ENCODE peak calls at places on chromosomes 16 and 17, in five cellular contexts. K is HCT116, C is GM23248, Z is neural progenitor cell, R is MM.1S. V is an unnamed sample.

GRCh38 chr16:68235882-68236803 is at the start of gene ESRP2:
- DNase-seq in K (peak), C (peak), Z (peak), R (no peak), V (peak)

GRCh38 chr16:31471875-31472558 is at the start of gene TGFB1I1:
- DNase-seq in K (no peak), C (peak), Z (peak), R (no peak), V (peak)

GRCh38 chr17:57906910-57907309 is 48.3 kb downstream of the CUEDC1 start:
- DNase-seq in K (no peak), C (no peak), Z (peak), R (no peak), V (no peak)

GRCh38 chr17:4394208-4395110 is 28.0 kb upstream of the UBE2G1 start:
- DNase-seq in K (no peak), C (no peak), Z (no peak), R (no peak), V (no peak)

GRCh38 chr16:35011-35775 is 18.2 kb downstream of the POLR3K start:
- DNase-seq in K (no peak), C (no peak), Z (no peak), R (no peak), V (no peak)

GRCh38 chr16:23148513-23149266 is 562 bp downstream of the USP31 start:
- DNase-seq in K (no peak), C (peak), Z (peak), R (peak), V (peak)

GRCh38 chr17:27390540-27390939 is 65.7 kb upstream of the KSR1 start:
- DNase-seq in K (no peak), C (peak), Z (no peak), R (no peak), V (no peak)

GRCh38 chr16:49382916-49383315 is 9.3 kb downstream of the C16orf78 start:
- DNase-seq in K (peak), C (no peak), Z (peak), R (peak), V (no peak)

GRCh38 chr17:4090898-4091297 is 51.9 kb downstream of the ZZEF1 start:
- DNase-seq in K (no peak), C (peak), Z (no peak), R (no peak), V (no peak)

GRCh38 chr17:56389356-56389755 is 204.1 kb upstream of the NOG start:
- DNase-seq in K (no peak), C (no peak), Z (no peak), R (no peak), V (no peak)

GRCh38 chr17:74919440-74920305 is 3.4 kb downstream of the USH1G start:
- DNase-seq in K (no peak), C (peak), Z (peak), R (peak), V (no peak)

GRCh38 chr17:57834146-57834741 is 15.6 kb downstream of the MRPS23 start:
- DNase-seq in K (no peak), C (peak), Z (peak), R (no peak), V (no peak)

GRCh38 chr17:50311112-50311460 is 34.8 kb upstream of the XYLT2 start:
- DNase-seq in K (no peak), C (no peak), Z (no peak), R (no peak), V (no peak)

GRCh38 chr17:33864758-33865229 is 390.3 kb upstream of the CCL2 start:
- DNase-seq in K (no peak), C (no peak), Z (no peak), R (no peak), V (no peak)

GRCh38 chr17:19900809-19901208 is 33.1 kb upstream of the ULK2 start:
- DNase-seq in K (no peak), C (no peak), Z (no peak), R (no peak), V (no peak)

GRCh38 chr17:39706921-39707337 is 7.1 kb downstream of the ERBB2 start:
- DNase-seq in K (no peak), C (no peak), Z (no peak), R (peak), V (no peak)

GRCh38 chr17:27586203-27586701 is 44.7 kb upstream of the LGALS9 start:
- DNase-seq in K (no peak), C (peak), Z (no peak), R (no peak), V (peak)

GRCh38 chr16:21301168-21301894 is 23.2 kb upstream of the CRYM start:
- DNase-seq in K (peak), C (peak), Z (peak), R (peak), V (peak)
- TF ChIP-seq EZH2 in K (no peak), C (no peak), Z (no peak), R (no peak), V (no peak)

GRCh38 chr16:10332775-10333174 is 53.1 kb upstream of the ATF7IP2 start:
- DNase-seq in K (no peak), C (no peak), Z (no peak), R (no peak), V (no peak)

GRCh38 chr16:10332301-10332700 is 53.6 kb upstream of the ATF7IP2 start:
- DNase-seq in K (no peak), C (no peak), Z (no peak), R (no peak), V (peak)

GRCh38 chr16:10338426-10338825 is 47.4 kb upstream of the ATF7IP2 start:
- DNase-seq in K (no peak), C (no peak), Z (no peak), R (no peak), V (peak)

GRCh38 chr16:10335681-10336080 is 50.2 kb upstream of the ATF7IP2 start:
- DNase-seq in K (no peak), C (no peak), Z (no peak), R (no peak), V (no peak)

DNA sequence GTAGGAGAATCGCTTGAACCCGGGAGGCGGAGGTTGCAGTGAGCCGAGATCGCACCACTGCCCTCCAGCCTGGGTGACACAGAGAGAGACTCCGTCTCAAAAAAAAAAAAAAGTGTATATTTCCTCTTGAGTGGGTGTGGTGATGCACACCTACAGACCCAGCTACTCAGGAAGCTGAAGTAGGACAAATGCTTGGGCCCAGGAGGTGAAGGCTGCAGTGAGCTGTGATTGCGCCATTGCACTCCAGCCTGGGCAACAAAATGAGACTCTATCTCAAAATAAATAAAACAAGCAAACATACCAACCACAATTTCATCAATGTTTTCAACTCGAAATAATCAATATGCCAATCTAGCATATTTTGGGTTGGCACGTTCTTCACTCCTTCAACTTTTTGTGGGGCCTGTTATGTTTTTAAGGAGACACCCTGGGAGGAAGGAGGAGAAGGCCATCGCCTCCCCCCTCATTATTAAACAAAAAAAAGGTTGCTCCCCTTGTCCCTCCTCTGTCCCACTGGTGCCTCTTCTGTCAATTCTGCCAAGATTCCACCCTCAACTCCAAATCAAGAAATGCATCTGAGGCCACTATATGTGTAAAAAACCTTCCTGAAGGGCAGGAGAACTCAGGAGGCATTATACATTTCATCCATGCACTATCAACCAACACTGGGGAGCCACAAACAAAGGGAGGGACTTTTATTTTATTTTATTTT is 52.4 kb upstream of the ATF7IP2 start:
- DNase-seq in K (no peak), C (no peak), Z (no peak), R (no peak), V (no peak)
- H3K27ac ChIP-seq in K (no peak), C (no peak), Z (no peak), R (no peak), V (peak)

GRCh38 chr17:17810374-17811248 is 26.2 kb downstream of the SREBF1 start:
- DNase-seq in K (no peak), C (peak), Z (peak), R (no peak), V (peak)

GRCh38 chr17:17809527-17810373 is 27.0 kb downstream of the SREBF1 start:
- DNase-seq in K (no peak), C (peak), Z (peak), R (no peak), V (peak)

GRCh38 chr17:17806611-17807010 is 30.2 kb downstream of the SREBF1 start:
- DNase-seq in K (no peak), C (no peak), Z (no peak), R (no peak), V (no peak)

GRCh38 chr17:17807440-17807839 is 29.3 kb downstream of the SREBF1 start:
- DNase-seq in K (no peak), C (no peak), Z (no peak), R (no peak), V (no peak)

GRCh38 chr17:17808706-17809432 is 27.9 kb downstream of the SREBF1 start:
- DNase-seq in K (no peak), C (peak), Z (peak), R (peak), V (peak)
- TF ChIP-seq EZH2phosphoT487 in K (no peak), C (no peak), Z (no peak), R (no peak), V (no peak)

DNA sequence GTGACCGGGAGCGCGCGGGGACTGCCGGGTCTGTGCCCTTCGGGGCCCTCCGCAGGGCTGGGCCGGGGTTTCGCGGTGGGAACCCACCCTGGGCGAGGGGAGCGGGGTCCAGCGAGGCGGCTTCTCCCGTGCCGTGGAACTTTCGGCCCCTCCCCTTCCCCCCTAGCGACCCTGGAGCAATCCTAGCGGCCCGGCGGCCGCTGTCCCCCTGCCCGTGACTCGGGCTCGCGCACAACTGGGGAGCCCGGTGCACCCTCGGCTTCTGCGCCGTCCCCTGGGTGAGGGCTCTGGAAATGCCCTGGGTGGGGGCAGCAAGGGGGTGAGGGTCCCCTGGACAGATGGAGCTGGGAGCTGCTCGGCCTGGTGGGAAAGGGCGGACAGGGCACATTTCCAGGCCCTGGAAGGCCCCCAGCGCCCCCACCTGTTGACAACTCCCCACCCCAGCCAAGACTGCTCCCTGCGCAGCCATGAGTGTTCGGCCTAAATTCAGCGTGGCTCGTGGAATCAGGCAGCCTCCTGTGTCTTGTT is 562 bp downstream of the UTS2R start:
- DNase-seq in K (no peak), C (no peak), Z (no peak), R (no peak), V (no peak)
- TF ChIP-seq EZH2 in K (no peak), C (no peak), Z (peak), R (no peak), V (peak)

DNA sequence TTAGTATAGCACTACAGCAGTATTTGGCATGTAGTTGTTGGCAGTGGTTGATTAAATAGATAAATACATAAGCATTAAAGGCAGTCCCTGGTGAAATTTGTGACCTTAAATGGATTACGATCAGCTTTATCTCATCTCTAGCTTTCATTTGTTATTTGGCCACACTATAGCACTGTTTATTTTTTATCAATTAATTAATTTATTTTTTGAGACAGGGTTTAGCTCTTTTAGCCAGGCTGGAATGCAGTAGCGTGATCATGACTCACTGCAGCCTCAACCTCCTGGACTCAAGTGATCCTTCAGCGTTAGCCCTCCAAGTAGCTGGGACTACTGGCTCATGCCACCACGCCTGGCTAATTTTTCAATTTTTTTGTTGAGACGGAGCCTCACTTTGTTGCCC is 18.7 kb upstream of the ARHGAP17 start:
- DNase-seq in K (no peak), C (peak), Z (no peak), R (no peak), V (no peak)
- H3K27ac ChIP-seq in K (no peak), C (peak), Z (no peak), R (no peak), V (no peak)

DNA sequence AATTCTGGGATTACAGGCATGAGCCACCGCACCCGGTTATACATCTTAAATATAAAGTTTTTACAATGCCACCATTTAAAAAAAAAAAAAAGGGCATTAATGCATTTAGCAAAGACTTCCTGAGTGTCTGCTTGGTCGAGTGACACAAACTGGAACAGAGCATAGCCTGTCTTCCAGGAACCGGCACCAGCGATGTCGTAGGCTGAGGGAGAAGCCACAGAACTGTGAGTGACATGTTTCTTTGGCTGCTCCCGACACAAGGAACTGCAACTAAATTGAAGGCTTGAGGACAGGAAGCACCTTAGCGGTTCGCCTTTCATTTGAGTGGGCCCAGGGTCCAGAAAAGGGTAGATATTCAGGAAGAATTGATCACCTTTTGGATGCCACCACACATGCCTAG is 717.8 kb downstream of the MAF start:
- DNase-seq in K (no peak), C (no peak), Z (no peak), R (no peak), V (no peak)
- TF ChIP-seq EZH2phosphoT487 in K (no peak), C (no peak), Z (no peak), R (no peak), V (no peak)

GRCh38 chr17:48542956-48543853 is 1.7 kb downstream of the HOXB2 start:
- DNase-seq in K (no peak), C (peak), Z (peak), R (peak), V (peak)

GRCh38 chr17:48542114-48542955 is 2.6 kb downstream of the HOXB2 start:
- DNase-seq in K (no peak), C (peak), Z (peak), R (no peak), V (no peak)

GRCh38 chr17:48540213-48540612 is 4.7 kb downstream of the HOXB2 start:
- DNase-seq in K (no peak), C (no peak), Z (no peak), R (no peak), V (no peak)

GRCh38 chr17:48541036-48541573 is 3.8 kb downstream of the HOXB2 start:
- DNase-seq in K (no peak), C (peak), Z (no peak), R (no peak), V (no peak)

GRCh38 chr17:48541574-48542113 is 3.3 kb downstream of the HOXB2 start:
- DNase-seq in K (no peak), C (peak), Z (peak), R (no peak), V (peak)
- TF ChIP-seq EZH2 in K (no peak), C (no peak), Z (peak), R (no peak), V (peak)

DNA sequence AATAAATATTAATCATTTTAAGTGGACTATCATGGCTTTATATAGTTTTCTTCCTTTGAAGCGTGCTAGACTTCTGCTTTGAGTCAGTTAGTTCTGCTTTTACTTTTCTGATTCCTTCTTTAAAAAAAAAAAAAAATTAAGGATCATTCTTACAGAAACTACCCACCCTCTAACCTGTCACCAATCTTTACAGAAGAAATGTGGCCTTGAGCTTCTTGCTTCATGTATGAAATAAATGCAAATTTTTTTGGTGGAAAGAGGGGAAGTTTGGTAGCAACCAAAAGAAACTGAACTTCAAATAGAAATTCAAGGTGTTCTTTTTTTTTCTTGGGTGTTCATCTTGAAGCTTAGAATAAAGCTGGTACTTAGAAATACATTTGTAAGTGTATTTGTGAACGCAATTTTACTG is 2.2 kb downstream of the EVI2A start:
- DNase-seq in K (no peak), C (no peak), Z (no peak), R (peak), V (no peak)
- H3K27ac ChIP-seq in K (no peak), C (no peak), Z (no peak), R (peak), V (no peak)

GRCh38 chr17:17667947-17668346 is 13.3 kb upstream of the RAI1 start:
- DNase-seq in K (no peak), C (no peak), Z (no peak), R (no peak), V (no peak)

GRCh38 chr17:17669851-17670232 is 11.4 kb upstream of the RAI1 start:
- DNase-seq in K (no peak), C (no peak), Z (no peak), R (no peak), V (no peak)

GRCh38 chr17:17668358-17668757 is 12.9 kb upstream of the RAI1 start:
- DNase-seq in K (no peak), C (no peak), Z (no peak), R (no peak), V (no peak)

GRCh38 chr17:17670701-17671319 is 10.4 kb upstream of the RAI1 start:
- DNase-seq in K (no peak), C (no peak), Z (no peak), R (no peak), V (no peak)

DNA sequence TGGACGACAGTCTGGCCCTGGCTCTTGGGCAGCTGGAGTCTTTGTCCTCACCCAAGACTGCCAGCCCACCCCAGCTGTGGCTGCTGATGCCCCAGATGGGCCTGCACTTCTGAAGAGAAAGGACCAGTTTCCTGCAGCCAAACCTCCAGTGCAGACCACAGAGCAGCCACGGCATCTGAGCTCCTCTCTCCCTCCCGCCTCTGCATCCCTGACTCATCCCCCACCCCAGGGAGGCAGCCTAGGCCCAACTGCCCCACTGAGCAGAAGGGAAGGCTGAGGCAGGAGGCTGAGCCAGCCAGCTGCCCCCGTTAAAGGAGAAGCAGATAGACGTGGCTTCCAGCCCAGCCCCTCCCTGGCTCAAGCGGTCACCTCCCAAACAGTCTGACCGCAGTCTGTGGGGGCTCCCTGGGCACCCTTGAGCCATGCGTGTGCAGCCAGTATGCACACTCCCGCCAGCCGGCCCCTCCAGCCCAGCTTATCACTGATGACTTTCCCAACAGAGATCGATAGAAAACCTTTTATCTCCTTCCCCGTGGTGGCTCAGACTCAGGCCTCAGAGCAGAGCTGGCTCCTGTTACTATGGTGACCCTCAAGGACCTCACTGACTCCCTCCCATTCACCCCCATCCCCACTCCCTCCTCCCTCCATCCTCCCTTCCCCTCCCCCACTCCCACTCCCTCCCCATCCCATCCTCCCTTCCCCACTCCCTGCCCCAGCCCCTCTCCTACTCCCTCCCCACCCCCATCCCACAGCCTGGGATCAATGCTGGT is 12.0 kb upstream of the RAI1 start:
- DNase-seq in K (no peak), C (no peak), Z (peak), R (no peak), V (no peak)
- TF ChIP-seq EZH2phosphoT487 in K (no peak), C (no peak), Z (no peak), R (no peak), V (no peak)